ENCODE peak calls at places on chromosomes 11 and 22, in seven cellular contexts. O is cardiac muscle cell; X is lower lobe of right lung; G is CD8-positive, alpha-beta T cell; A is psoas muscle; T is ovary; R is right cardiac atrium. E is an unnamed sample. For H3K4me1, the result is how much of the 10 kb centered on the place peaks cover.

GRCh38 chr11:77062924-77063323 is 3.8 kb upstream of the CAPN5 start:
- DNase-seq in T (no peak), G (no peak), X (no peak), R (no peak), A (no peak), O (no peak), E (no peak)

GRCh38 chr22:28899199-28899853 is 16.0 kb downstream of the ZNRF3 start:
- DNase-seq in T (no peak), A (no peak), R (no peak), X (no peak), G (peak), O (no peak), E (no peak)

GRCh38 chr11:76564400-76564799 is 106.1 kb downstream of the LRRC32 start:
- DNase-seq in O (no peak), T (no peak), X (no peak), R (no peak), A (no peak), G (no peak), E (no peak)

GRCh38 chr22:36084717-36085116 is 56.1 kb upstream of the RBFOX2 start:
- DNase-seq in O (no peak), R (no peak), G (no peak), X (no peak), A (no peak), T (no peak), E (no peak)

GRCh38 chr11:73194593-73194992 is 23.5 kb upstream of the P2RY2 start:
- DNase-seq in G (no peak), X (no peak), O (no peak), T (no peak), R (no peak), A (peak), E (no peak)

GRCh38 chr11:111886032-111886431 is 6.7 kb downstream of the CFAP68 start:
- DNase-seq in X (no peak), A (no peak), T (no peak), O (no peak), G (no peak), R (no peak), E (no peak)

GRCh38 chr11:67178421-67178820 is 59.4 kb downstream of the KDM2A start:
- DNase-seq in T (no peak), O (no peak), R (no peak), A (no peak), G (no peak), X (no peak), E (no peak)

GRCh38 chr11:72240461-72241289 is 3.3 kb downstream of the PHOX2A start:
- DNase-seq in O (peak), R (no peak), X (no peak), T (no peak), A (no peak), G (no peak), E (peak)

GRCh38 chr11:104531075-104531474 is 367.1 kb upstream of the PDGFD start:
- DNase-seq in G (no peak), T (no peak), X (no peak), O (no peak), A (no peak), R (no peak), E (no peak)

GRCh38 chr11:12219732-12220131 is 109.3 kb downstream of the MICAL2 start:
- DNase-seq in X (no peak), A (no peak), G (no peak), O (peak), T (no peak), R (peak), E (no peak)

GRCh38 chr11:70060611-70061293 is 17.4 kb upstream of the ANO1 start:
- DNase-seq in T (no peak), A (no peak), R (no peak), G (no peak), X (no peak), O (no peak), E (no peak)

GRCh38 chr11:26137651-26138050 is 194.3 kb upstream of the ANO3 start:
- DNase-seq in X (no peak), A (no peak), G (no peak), T (no peak), R (no peak), O (no peak), E (no peak)

GRCh38 chr11:8011981-8012444 is 24.9 kb downstream of the EIF3F start:
- DNase-seq in A (no peak), X (no peak), O (no peak), R (no peak), T (no peak), G (no peak), E (no peak)

GRCh38 chr11:35387341-35387982 is 31.9 kb downstream of the SLC1A2 start:
- DNase-seq in T (no peak), O (no peak), G (no peak), X (no peak), R (no peak), A (no peak), E (no peak)

GRCh38 chr11:133930767-133931448 is 25.9 kb downstream of the IGSF9B start:
- DNase-seq in T (no peak), O (peak), R (no peak), X (no peak), G (no peak), A (no peak), E (no peak)

GRCh38 chr22:45997775-45998637 is 21.0 kb upstream of the WNT7B start:
- DNase-seq in T (no peak), A (no peak), O (no peak), R (peak), X (peak), G (no peak), E (no peak)

GRCh38 chr11:44780940-44781631 is 54.3 kb downstream of the TSPAN18 start:
- DNase-seq in G (no peak), A (no peak), R (peak), X (peak), O (peak), T (no peak), E (no peak)

GRCh38 chr11:69396948-69397307 is 84.5 kb upstream of the LINC01488 start:
- DNase-seq in O (no peak), X (no peak), A (peak), T (no peak), R (no peak), G (no peak), E (no peak)

GRCh38 chr11:5694642-5695041 is 5.1 kb downstream of the TRIM22 start:
- DNase-seq in A (no peak), T (no peak), X (no peak), O (no peak), G (no peak), R (no peak), E (no peak)

GRCh38 chr11:119342023-119342300 is 1.3 kb upstream of the C1QTNF5 start:
- DNase-seq in O (no peak), R (no peak), X (no peak), G (no peak), T (no peak), A (no peak), E (no peak)

GRCh38 chr11:126834149-126834548 is 166.4 kb downstream of the KIRREL3 start:
- DNase-seq in O (no peak), T (no peak), G (no peak), X (no peak), A (no peak), R (no peak), E (no peak)

GRCh38 chr22:39479254-39479653 is 22.4 kb downstream of the MGAT3 start:
- DNase-seq in A (no peak), O (no peak), G (no peak), T (no peak), X (no peak), R (no peak), E (no peak)

GRCh38 chr22:46013460-46014416 is 36.8 kb upstream of the WNT7B start:
- DNase-seq in T (peak), X (peak), G (peak), A (peak), O (peak), R (peak), E (peak)

GRCh38 chr11:63933459-63933858 is 5.3 kb upstream of the NAA40 start:
- DNase-seq in A (no peak), R (no peak), T (no peak), G (no peak), O (no peak), X (no peak), E (no peak)
- H3K27ac ChIP-seq in A (no peak), R (no peak), T (no peak), G (no peak), O (no peak), X (no peak), E (no peak)

GRCh38 chr11:132653237-132653636 is 879.1 kb downstream of the OPCML start:
- DNase-seq in A (no peak), R (no peak), G (no peak), O (no peak), X (no peak), T (no peak), E (no peak)
- H3K4me1 ChIP-seq in A (under half), R (under half), G (under half), O (under half), X (under half), T (under half), E (under half)

GRCh38 chr11:108819957-108820356 is 155.1 kb downstream of the DDX10 start:
- DNase-seq in R (no peak), T (no peak), G (no peak), O (no peak), A (no peak), X (no peak), E (no peak)
- H3K27ac ChIP-seq in R (no peak), T (no peak), G (no peak), O (no peak), A (no peak), X (no peak), E (no peak)

GRCh38 chr22:26897384-26897783 is 240.0 kb downstream of the MIAT start:
- DNase-seq in R (no peak), O (no peak), A (no peak), X (no peak), G (no peak), T (no peak), E (no peak)
- H3K4me1 ChIP-seq in R (under half), O (under half), A (under half), X (under half), G (under half), T (under half), E (under half)

GRCh38 chr11:371716-372590 is 2.7 kb downstream of the B4GALNT4 start:
- DNase-seq in O (no peak), G (no peak), A (peak), X (no peak), T (no peak), R (peak), E (peak)

GRCh38 chr11:371051-371450 is 1.8 kb downstream of the B4GALNT4 start:
- DNase-seq in T (no peak), X (peak), R (peak), A (peak), O (no peak), G (no peak), E (no peak)

GRCh38 chr11:368414-369335 is 624 bp upstream of the B4GALNT4 start:
- DNase-seq in X (peak), O (peak), G (no peak), R (peak), T (no peak), A (peak), E (peak)

GRCh38 chr11:369336-370018 is at the start of gene B4GALNT4:
- DNase-seq in G (no peak), R (peak), T (peak), O (peak), X (peak), A (peak), E (peak)

GRCh38 chr11:370087-370941 is 1.0 kb downstream of the B4GALNT4 start:
- DNase-seq in G (no peak), A (peak), R (peak), O (peak), T (no peak), X (peak), E (peak)
- H3K27ac ChIP-seq in G (no peak), A (no peak), R (no peak), O (no peak), T (peak), X (no peak), E (no peak)

GRCh38 chr22:25540128-25540790 is 24.2 kb upstream of the GRK3 start:
- DNase-seq in O (no peak), T (no peak), X (no peak), A (no peak), G (no peak), R (no peak), E (no peak)
- H3K4me1 ChIP-seq in O (under half), T (under half), X (under half), A (under half), G (under half), R (under half), E (under half)

E was measured in upper lobe of left lung.